ENCODE peak calls at places on chromosomes 5 and 9, in ten cellular contexts. F is Caki2; M is NCI-H2029; H is natural killer cell; N is transverse colon; V is T-helper 9 cell; E is left ventricle myocardium inferior; Y is KBM-7; K is activated CD4-positive, alpha-beta T cell treated with anti-CD3 and anti-CD28 coated beads, Interleukin-2, amount 50 U/mL, for 1 hour; G is activated CD4-positive, alpha-beta memory T cell treated with anti-CD3 and anti-CD28 coated beads, Interleukin-2, amount 10 ng/mL, durations not matched to agents 7 days and 5 days. S is an unnamed sample.

GRCh38 chr9:128192601-128193371 is 1.4 kb upstream of the CIZ1 start:
- DNase-seq in K (no peak), G (peak; percentile 64), V (peak; percentile 27), N (peak; percentile 92), F (peak; percentile 99), Y (no peak), M (peak; percentile 75), E (peak; percentile 61), H (peak; percentile 63), S (peak; percentile 88)

GRCh38 chr5:57172466-57172961 is 1.3 kb upstream of the GPBP1 start:
- DNase-seq in N (no peak), Y (peak; percentile 59), M (no peak), K (no peak), E (no peak), F (peak; percentile 59), V (no peak), H (no peak), G (peak; percentile 32), S (no peak)

GRCh38 chr9:77712533-77713130 is 64.5 kb upstream of the GNA14 start:
- DNase-seq in K (no peak), N (no peak), Y (peak; percentile 46), M (no peak), F (no peak), H (no peak), V (no peak), G (no peak), E (no peak), S (no peak)

GRCh38 chr9:123135458-123135857 is 102.0 kb downstream of the GPR21 start:
- DNase-seq in G (no peak), K (no peak), Y (no peak), E (no peak), H (no peak), M (no peak), V (no peak), N (no peak), F (no peak), S (no peak)

GRCh38 chr9:108163321-108164005 is 673.9 kb upstream of the KLF4 start:
- DNase-seq in E (no peak), N (no peak), M (no peak), K (no peak), V (no peak), H (no peak), G (no peak), F (no peak), Y (no peak), S (peak; percentile 37)

GRCh38 chr9:93624431-93624834 is 48.0 kb downstream of the PHF2 start:
- DNase-seq in H (no peak), K (no peak), M (no peak), N (no peak), G (no peak), F (no peak), E (no peak), V (no peak), Y (no peak), S (no peak)

GRCh38 chr9:130194406-130194932 is 22.3 kb downstream of the NCS1 start:
- DNase-seq in M (no peak), Y (no peak), F (no peak), K (no peak), N (no peak), G (no peak), E (no peak), V (no peak), H (no peak), S (no peak)

GRCh38 chr9:34744295-34745221 is 34.6 kb upstream of the CCL21 start:
- DNase-seq in V (no peak), K (no peak), H (no peak), E (peak; percentile 40), M (peak; percentile 46), N (no peak), F (peak; percentile 21), G (no peak), Y (no peak), S (no peak)

GRCh38 chr9:91210318-91210717 is 151.4 kb downstream of the AUH start:
- DNase-seq in V (no peak), G (no peak), K (no peak), F (no peak), N (no peak), H (no peak), M (no peak), E (no peak), Y (no peak), S (no peak)

GRCh38 chr5:173472784-173473278 is 143.6 kb downstream of the BOD1 start:
- DNase-seq in V (no peak), Y (no peak), K (no peak), H (no peak), F (no peak), G (no peak), N (no peak), E (peak; percentile 41), M (no peak), S (peak; percentile 71)

GRCh38 chr5:174535691-174536090 is 188.7 kb upstream of the MSX2 start:
- DNase-seq in Y (no peak), F (peak; percentile 28), G (no peak), M (no peak), H (no peak), E (no peak), K (no peak), V (no peak), N (no peak), S (no peak)

GRCh38 chr9:73810585-73811215 is 659.0 kb downstream of the ANXA1 start:
- DNase-seq in K (no peak), G (no peak), F (no peak), N (no peak), E (no peak), M (no peak), V (no peak), Y (no peak), H (no peak), S (peak; percentile 87)

GRCh38 chr5:72356361-72356760 is 36.2 kb downstream of the PTCD2 start:
- DNase-seq in E (no peak), Y (no peak), F (no peak), G (no peak), K (no peak), M (no peak), H (no peak), N (no peak), V (no peak), S (no peak)

GRCh38 chr5:43627028-43627427 is 24.0 kb downstream of the NNT start:
- DNase-seq in K (no peak), N (peak; percentile 15), M (no peak), V (no peak), G (no peak), F (peak; percentile 60), E (no peak), H (no peak), Y (peak; percentile 75), S (peak; percentile 58)

GRCh38 chr5:21919417-21920022 is 933.6 kb downstream of the CDH12 start:
- DNase-seq in N (no peak), E (no peak), M (peak; percentile 7), H (no peak), V (no peak), G (no peak), K (no peak), F (peak; percentile 27), Y (peak; percentile 61), S (peak; percentile 60)

GRCh38 chr9:129752915-129753724 is at the start of gene PTGES:
- DNase-seq in F (peak; percentile 90), E (peak; percentile 71), N (peak; percentile 71), M (no peak), V (peak; percentile 17), K (peak; percentile 47), G (peak; percentile 35), H (no peak), Y (peak; percentile 44), S (peak; percentile 82)

GRCh38 chr9:4796988-4797956 is 4.5 kb downstream of the RCL1 start:
- DNase-seq in M (no peak), K (no peak), G (no peak), F (no peak), V (no peak), Y (peak; percentile 67), H (no peak), N (no peak), E (no peak), S (peak; percentile 55)

GRCh38 chr9:101848485-101848919 is 110.1 kb upstream of the GRIN3A start:
- DNase-seq in Y (no peak), V (no peak), F (no peak), E (no peak), G (no peak), H (no peak), N (peak; percentile 37), K (no peak), M (no peak), S (no peak)

GRCh38 chr9:135301271-135302263 is 178.0 kb upstream of the PPP1R26 start:
- DNase-seq in E (no peak), N (no peak), V (no peak), M (no peak), H (no peak), Y (no peak), G (no peak), K (no peak), F (no peak), S (no peak)

GRCh38 chr5:65299841-65300240 is 181.9 kb downstream of the ADAMTS6 start:
- DNase-seq in M (no peak), N (no peak), V (no peak), G (no peak), Y (no peak), H (no peak), F (no peak), K (no peak), E (no peak), S (peak; percentile 2)

S was measured in cardiac muscle cell.